ENCODE peak calls at places on chromosomes 13 and 19, in six cellular contexts. L is SK-N-SH, Y is K562, W is H1, Z is HepG2, X is GM12878. O is an unnamed sample.

GRCh38 chr13:31424130-31424729 is 224.5 kb downstream of the B3GLCT start:
- DNase-seq in X (peak; percentile 13), L (peak; percentile 73), Y (peak; percentile 69), W (peak; percentile 44), Z (peak; percentile 64), O (peak; percentile 85)

GRCh38 chr19:53696951-53697350 is 65.2 kb downstream of the DPRX start:
- DNase-seq in W (no peak), L (no peak), Y (no peak), Z (no peak), X (no peak), O (no peak)

GRCh38 chr13:98447881-98448641 is 128.8 kb downstream of the STK24 start:
- DNase-seq in L (peak; percentile 79), X (no peak), Z (no peak), W (no peak), Y (peak; percentile 21), O (peak; percentile 37)

GRCh38 chr13:66076417-66076816 is 1153.7 kb downstream of the PCDH9 start:
- DNase-seq in Y (peak; percentile 37), L (no peak), W (no peak), Z (no peak), X (no peak), O (peak; percentile 67)

GRCh38 chr13:101291647-101292515 is 124.4 kb downstream of the NALCN start:
- DNase-seq in Y (no peak), W (no peak), Z (no peak), L (no peak), X (no peak), O (no peak)

GRCh38 chr13:24306632-24307031 is 2.7 kb upstream of the C1QTNF9 start:
- DNase-seq in X (no peak), L (no peak), Y (no peak), Z (peak; percentile 13), W (no peak), O (no peak)

GRCh38 chr19:34269968-34270621 is 15.7 kb downstream of the GARRE1 start:
- DNase-seq in W (no peak), Y (peak; percentile 53), X (peak; percentile 62), Z (peak; percentile 46), L (no peak), O (no peak)

GRCh38 chr19:48319647-48320537 is 5.5 kb upstream of the EMP3 start:
- DNase-seq in X (no peak), L (peak; percentile 67), Z (peak; percentile 64), Y (peak; percentile 87), W (no peak), O (peak; percentile 76)

GRCh38 chr19:55563261-55563690 is 17.4 kb downstream of the ZNF579 start:
- DNase-seq in X (no peak), Y (no peak), Z (no peak), W (no peak), L (peak; percentile 46), O (no peak)

GRCh38 chr13:30376426-30377311 is 45.6 kb upstream of the UBE2L5 start:
- DNase-seq in L (no peak), W (no peak), Y (no peak), Z (no peak), X (peak; percentile 49), O (peak; percentile 92)

GRCh38 chr19:33219261-33219812 is 6.3 kb downstream of the SLC7A10 start:
- DNase-seq in X (no peak), Y (peak; percentile 18), W (no peak), L (no peak), Z (no peak), O (no peak)

GRCh38 chr19:6056282-6056741 is 54.0 kb downstream of the RFX2 start:
- DNase-seq in L (no peak), W (no peak), Y (no peak), Z (peak; percentile 56), X (no peak), O (no peak)

GRCh38 chr13:22893149-22893548 is 287.6 kb upstream of the SGCG start:
- DNase-seq in L (no peak), Z (no peak), X (no peak), Y (no peak), W (no peak), O (no peak)

GRCh38 chr19:9914001-9914314 is 22.4 kb downstream of the OLFM2 start:
- DNase-seq in Z (no peak), Y (no peak), X (no peak), W (no peak), L (no peak), O (no peak)

GRCh38 chr19:19274146-19274545 is 1.0 kb upstream of the TM6SF2 start:
- DNase-seq in W (no peak), Y (no peak), L (peak; percentile 19), Z (no peak), X (no peak), O (no peak)

GRCh38 chr13:40302351-40302750 is 364.1 kb downstream of the FOXO1 start:
- DNase-seq in W (no peak), X (no peak), Y (no peak), L (no peak), Z (no peak), O (no peak)

GRCh38 chr19:46492841-46493235 is 2.8 kb downstream of the PNMA8B start:
- DNase-seq in X (no peak), W (no peak), Y (no peak), Z (no peak), L (peak; percentile 50), O (no peak)

GRCh38 chr13:51380269-51380668 is 40.8 kb downstream of the SERPINE3 start:
- DNase-seq in W (no peak), X (no peak), L (no peak), Y (no peak), Z (no peak), O (no peak)

GRCh38 chr13:109698779-109699178 is 87.6 kb downstream of the IRS2 start:
- DNase-seq in W (no peak), L (no peak), X (no peak), Y (no peak), Z (no peak), O (no peak)

GRCh38 chr13:96093296-96094006 is 3.5 kb downstream of the HS6ST3 start:
- DNase-seq in Z (no peak), X (no peak), L (no peak), W (no peak), Y (no peak), O (no peak)

GRCh38 chr13:79874396-79875360 is 393.7 kb downstream of the NDFIP2 start:
- DNase-seq in Z (no peak), X (no peak), W (no peak), Y (no peak), L (no peak), O (no peak)

GRCh38 chr19:14006766-14007562 is 844 bp upstream of the RFX1 start:
- DNase-seq in X (no peak), Z (no peak), W (no peak), Y (peak; percentile 98), L (peak; percentile 93), O (peak; percentile 85)

GRCh38 chr13:107119989-107120881 is 552.3 kb upstream of the ARGLU1 start:
- DNase-seq in X (no peak), W (no peak), L (no peak), Y (no peak), Z (peak; percentile 85), O (no peak)

GRCh38 chr13:107113387-107113786 is 545.5 kb upstream of the ARGLU1 start:
- DNase-seq in X (no peak), L (no peak), Z (no peak), W (no peak), Y (no peak), O (no peak)

GRCh38 chr13:107121793-107122192 is 553.9 kb upstream of the ARGLU1 start:
- DNase-seq in X (no peak), L (no peak), Y (no peak), Z (no peak), W (no peak), O (no peak)

GRCh38 chr13:107117327-107118012 is 549.5 kb upstream of the ARGLU1 start:
- DNase-seq in Y (no peak), L (no peak), X (no peak), Z (peak; percentile 2), W (no peak), O (no peak)
- TF ChIP-seq GABPA in Y (no peak), L (no peak), X (no peak), Z (no peak), W (no peak), O (no peak)

DNA sequence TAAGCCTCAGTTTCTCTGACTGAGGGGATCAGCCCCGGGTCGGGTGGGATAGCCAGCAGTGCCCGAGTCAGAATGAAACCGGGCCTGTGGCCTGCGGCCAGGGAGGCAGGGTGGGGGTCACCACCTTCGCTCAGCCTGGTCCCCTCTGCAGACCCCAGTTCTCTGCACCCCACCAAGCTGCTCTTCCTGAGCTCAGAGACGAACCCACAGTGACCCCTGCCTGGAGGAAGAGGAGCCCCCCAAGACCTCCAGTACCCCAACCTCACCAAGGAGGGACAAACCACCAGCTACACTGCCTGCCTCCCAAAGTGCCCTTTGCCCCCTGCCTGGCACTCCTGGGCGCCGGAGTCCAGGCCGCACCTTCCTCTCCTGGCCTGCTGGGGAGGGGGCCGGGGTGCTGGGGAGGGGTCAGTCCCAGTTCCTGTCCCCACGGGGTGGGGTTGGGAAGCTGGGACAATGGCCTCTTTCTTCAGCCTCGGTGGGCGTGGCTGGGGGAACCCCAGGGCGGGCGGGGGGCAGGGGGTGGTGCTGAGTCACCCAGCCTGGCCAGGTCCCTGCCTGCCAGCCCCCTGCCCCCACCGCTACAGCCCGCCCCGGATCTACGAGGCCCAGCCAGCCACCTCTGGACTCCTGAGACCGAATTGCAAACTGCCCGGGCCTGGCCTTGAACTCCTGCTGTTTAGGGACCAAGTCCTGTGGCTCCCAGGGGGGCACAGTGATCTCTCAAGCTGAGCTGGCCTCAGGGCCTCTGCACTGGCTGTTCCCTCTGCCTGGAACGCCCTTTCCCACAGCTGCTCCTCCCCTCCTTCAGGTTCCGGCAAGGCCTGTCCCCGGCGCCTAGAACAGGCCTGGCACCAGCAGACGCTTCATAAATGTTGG is 14.3 kb downstream of the ZBTB7A start:
- DNase-seq in Y (no peak), L (no peak), Z (peak; percentile 95), W (no peak), X (no peak), O (peak; percentile 54)
- H3K4me3 ChIP-seq in Y (no peak overlapping the region), L (no peak overlapping the region), Z (peak overlapping the region; percentile 70), W (no peak overlapping the region), X (no peak overlapping the region), O (peak overlapping the region; percentile 44)

DNA sequence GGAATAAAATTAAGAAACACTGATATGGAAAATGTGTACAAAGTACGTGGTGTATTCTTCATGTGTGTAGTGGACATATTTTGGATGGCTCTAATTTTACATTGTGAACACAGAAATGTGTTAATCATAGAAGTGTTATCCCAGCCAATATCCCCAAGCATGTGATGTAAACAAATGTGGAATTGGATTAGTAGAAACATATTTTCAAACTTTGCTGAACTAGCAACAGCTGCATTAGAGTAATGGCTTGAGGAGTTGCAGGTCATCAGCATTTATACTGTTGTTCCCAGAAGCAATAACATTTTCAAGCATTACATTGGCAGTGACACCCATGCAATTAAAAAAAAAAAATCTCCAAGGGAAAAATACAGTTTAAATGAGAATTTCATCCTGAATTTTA is 600.6 kb downstream of the SLITRK1 start:
- DNase-seq in X (no peak), L (no peak), W (no peak), Z (no peak), Y (no peak), O (no peak)
- TF ChIP-seq GABPA in X (no peak), L (no peak), W (no peak), Z (no peak), Y (no peak), O (no peak)

GRCh38 chr19:3047307-3048189 is 14.7 kb downstream of the TLE5 start:
- DNase-seq in Y (peak; percentile 99), W (no peak), L (peak; percentile 67), X (no peak), Z (peak; percentile 79), O (peak; percentile 31)

GRCh38 chr19:3049089-3049488 is 13.2 kb downstream of the TLE5 start:
- DNase-seq in X (no peak), W (no peak), Y (no peak), L (no peak), Z (no peak), O (no peak)

GRCh38 chr19:3048190-3048533 is 14.1 kb downstream of the TLE5 start:
- DNase-seq in Z (no peak), X (no peak), W (no peak), Y (no peak), L (no peak), O (no peak)

GRCh38 chr19:3046621-3047306 is 15.5 kb downstream of the TLE5 start:
- DNase-seq in X (no peak), Z (no peak), W (no peak), Y (peak; percentile 77), L (peak; percentile 77), O (no peak)

GRCh38 chr19:3045885-3046603 is 16.3 kb downstream of the TLE5 start:
- DNase-seq in X (no peak), Z (no peak), L (no peak), Y (no peak), W (no peak), O (no peak)
- H3K4me3 ChIP-seq in X (no peak overlapping the region), Z (no peak overlapping the region), L (no peak overlapping the region), Y (no peak overlapping the region), W (peak overlapping the region; percentile 14), O (no peak overlapping the region)